ENCODE peak calls at places on chromosomes 12 and 14, in five cellular contexts. A is ovary, E is amniotic stem cell, X is HuH-7.5, H is EL. D is an unnamed sample.

GRCh38 chr12:115296613-115297012 is 612.6 kb upstream of the TBX3 start:
- DNase-seq in E (no peak), H (no peak), A (no peak), X (no peak), D (no peak)

GRCh38 chr14:98725196-98725595 is 546.8 kb downstream of the BCL11B start:
- DNase-seq in E (no peak), H (no peak), A (no peak), X (no peak), D (no peak)

GRCh38 chr14:100568164-100568997 is 18.8 kb downstream of the BEGAIN start:
- DNase-seq in E (no peak), H (no peak), X (no peak), A (no peak), D (no peak)

GRCh38 chr12:74889563-74890236 is 319.9 kb downstream of the KCNC2 start:
- DNase-seq in H (peak; percentile 60), E (no peak), A (no peak), X (no peak), D (no peak)

GRCh38 chr14:50311974-50312733 is at the start of the genes DMAC2L and L2HGDH:
- DNase-seq in A (peak; percentile 95), E (peak; percentile 77), X (peak; percentile 87), H (peak; percentile 95), D (peak; percentile 81)

GRCh38 chr14:100532154-100532915 is 54.9 kb downstream of the BEGAIN start:
- DNase-seq in A (peak; percentile 44), X (no peak), H (no peak), E (no peak), D (no peak)

GRCh38 chr14:33309081-33309480 is 370.4 kb downstream of the NPAS3 start:
- DNase-seq in E (no peak), X (no peak), H (no peak), A (no peak), D (no peak)

GRCh38 chr14:54420478-54421116 is 20.6 kb downstream of the CNIH1 start:
- DNase-seq in H (peak; percentile 63), X (no peak), E (no peak), A (no peak), D (no peak)

GRCh38 chr14:76812093-76812421 is 625 bp downstream of the ANGEL1 start:
- DNase-seq in E (no peak), H (peak; percentile 8), A (no peak), X (no peak), D (no peak)